ENCODE peak calls at places on chromosomes 13 and 19, in four cellular contexts. E is Right ventricle myocardium superior, U is bronchial epithelial cell, K is hippocampal formation. J is an unnamed sample.
A peak's percentile ranks its signal among the peaks of the same experiment; 100 is the strongest.

GRCh38 chr19:42086770-42087550 is 11.0 kb downstream of the ZNF574 start:
- DNase-seq in U (no peak), K (no peak), E (no peak), J (no peak)

GRCh38 chr19:33796164-33797100 is at the start of gene KCTD15:
- DNase-seq in U (no peak), E (peak; percentile 71), K (no peak), J (no peak)

GRCh38 chr19:32373614-32374295 is 28.3 kb downstream of the ZNF507 start:
- DNase-seq in E (no peak), U (peak; percentile 100), K (peak; percentile 44), J (no peak)

GRCh38 chr13:52001120-52001731 is 10.0 kb downstream of the ATP7B start:
- DNase-seq in K (peak; percentile 48), E (no peak), U (peak; percentile 60), J (no peak)

GRCh38 chr13:46797468-46798237 is 692 bp upstream of the ESD start:
- DNase-seq in E (no peak), K (no peak), U (no peak), J (no peak)

GRCh38 chr13:20132052-20132634 is 28.7 kb downstream of the GJA3 start:
- DNase-seq in U (no peak), K (no peak), E (no peak), J (no peak)

GRCh38 chr19:6753178-6754031 is 13.8 kb downstream of the SH2D3A start:
- DNase-seq in E (peak; percentile 87), U (peak; percentile 57), K (no peak), J (no peak)

GRCh38 chr13:48505597-48506091 is 27.2 kb downstream of the RCBTB2 start:
- DNase-seq in K (peak; percentile 63), U (peak; percentile 30), E (no peak), J (peak; percentile 28)

GRCh38 chr13:97496511-97496910 is 62.5 kb downstream of the RAP2A start:
- DNase-seq in K (no peak), E (no peak), U (no peak), J (no peak)

GRCh38 chr13:113863511-113864302 is at the start of gene GAS6:
- DNase-seq in E (peak; percentile 82), K (no peak), U (no peak), J (peak; percentile 39)

GRCh38 chr19:18170714-18171255 is 2.8 kb upstream of the IFI30 start:
- DNase-seq in U (no peak), E (peak; percentile 67), K (no peak), J (no peak)

GRCh38 chr19:35748106-35749020 is at the start of gene LIN37:
- DNase-seq in U (peak; percentile 99), E (peak; percentile 99), K (peak; percentile 100), J (peak; percentile 100)

GRCh38 chr19:6119031-6119430 is 8.7 kb upstream of the RFX2 start:
- DNase-seq in U (no peak), K (no peak), E (no peak), J (no peak)

GRCh38 chr13:31195616-31196015 is 4.2 kb upstream of the B3GLCT start:
- DNase-seq in K (no peak), E (no peak), U (peak; percentile 39), J (no peak)

GRCh38 chr13:42110410-42111155 is 62.1 kb downstream of the DGKH start:
- DNase-seq in E (no peak), U (peak; percentile 69), K (peak; percentile 73), J (no peak)

GRCh38 chr19:42606660-42607351 is 12.1 kb upstream of the CEACAM8 start:
- DNase-seq in K (peak; percentile 1), U (peak; percentile 54), E (peak; percentile 65), J (no peak)

GRCh38 chr13:58134525-58134924 is 503.0 kb downstream of the PCDH17 start:
- DNase-seq in U (no peak), K (no peak), E (no peak), J (no peak)

GRCh38 chr13:75417647-75418046 is 64.3 kb downstream of the TBC1D4 start:
- DNase-seq in K (no peak), E (no peak), U (peak; percentile 29), J (no peak)

GRCh38 chr13:25112856-25113255 is 16.9 kb downstream of the PABPC3 start:
- DNase-seq in U (no peak), K (peak; percentile 15), E (no peak), J (no peak)

GRCh38 chr19:43465468-43466120 is at the start of gene LYPD3:
- DNase-seq in E (no peak), K (no peak), U (peak; percentile 90), J (no peak)

GRCh38 chr13:46392967-46393366 is 5.9 kb upstream of the RUBCNL start:
- DNase-seq in U (no peak), K (no peak), E (no peak), J (no peak)

GRCh38 chr19:14434543-14435319 is 1.6 kb downstream of the PKN1 start:
- DNase-seq in K (no peak), E (peak; percentile 75), U (peak; percentile 46), J (no peak)

GRCh38 chr19:17348700-17349099 is 11.3 kb downstream of the GTPBP3 start:
- DNase-seq in E (peak; percentile 75), K (no peak), U (peak; percentile 15), J (no peak)

GRCh38 chr19:1725100-1726064 is 27.9 kb upstream of the ONECUT3 start:
- DNase-seq in E (peak; percentile 55), U (no peak), K (peak; percentile 28), J (peak; percentile 65)

GRCh38 chr13:57633141-57633949 is 1.8 kb downstream of the PCDH17 start:
- DNase-seq in E (peak; percentile 72), U (no peak), K (peak; percentile 79), J (peak; percentile 50)

GRCh38 chr13:98994080-98994479 is 16.2 kb upstream of the DOCK9 start:
- DNase-seq in U (no peak), K (no peak), E (no peak), J (no peak)

GRCh38 chr13:48318014-48318713 is 14.6 kb downstream of the RB1 start:
- DNase-seq in E (peak; percentile 44), U (no peak), K (no peak), J (no peak)

GRCh38 chr19:10686661-10687517 is 14.3 kb upstream of the QTRT1 start:
- DNase-seq in E (peak; percentile 82), U (peak; percentile 41), K (peak; percentile 74), J (peak; percentile 86)

GRCh38 chr13:33375421-33375820 is 89.9 kb upstream of the STARD13 start:
- DNase-seq in K (no peak), U (no peak), E (no peak), J (no peak)

GRCh38 chr19:45368127-45368526 is 2.2 kb downstream of the ERCC2 start:
- DNase-seq in K (no peak), U (no peak), E (no peak), J (no peak)

GRCh38 chr13:114132419-114133121 is at the start of gene RASA3:
- DNase-seq in E (peak; percentile 89), K (peak; percentile 68), U (peak; percentile 33), J (peak; percentile 41)

GRCh38 chr13:50126378-50127016 is 111.3 kb downstream of the KCNRG start:
- DNase-seq in U (peak; percentile 30), E (no peak), K (no peak), J (no peak)

J was measured in occipital lobe.